ENCODE peak calls at places on chromosomes 12 and 14, in eight cellular contexts. K is testis, Z is spleen, A is right lobe of liver, G is A549, B is heart left ventricle, H is ovary, P is IMR-90. I is an unnamed sample.

GRCh38 chr14:99325016-99325415 is 53.0 kb upstream of the BCL11B start:
- DNase-seq in P (no peak), B (no peak), A (no peak), G (no peak), Z (no peak), K (no peak), H (no peak), I (no peak)

GRCh38 chr12:130744274-130744673 is 28.2 kb upstream of the RIMBP2 start:
- DNase-seq in P (no peak), H (no peak), G (no peak), B (no peak), A (peak), K (no peak), Z (no peak), I (no peak)

GRCh38 chr14:90453401-90453951 is 56.6 kb downstream of the CALM1 start:
- DNase-seq in B (no peak), K (peak), A (peak), Z (no peak), G (no peak), P (no peak), H (peak), I (no peak)

GRCh38 chr12:56119361-56119796 is 1.3 kb downstream of the ZC3H10 start:
- DNase-seq in A (peak), P (peak), K (peak), B (no peak), G (peak), H (peak), Z (no peak), I (peak)

GRCh38 chr12:68327896-68328295 is 4.3 kb downstream of the MDM1 start:
- DNase-seq in Z (no peak), K (no peak), H (no peak), B (no peak), P (no peak), G (no peak), A (no peak), I (no peak)

GRCh38 chr14:28987516-28987915 is 220.9 kb downstream of the FOXG1 start:
- DNase-seq in A (no peak), Z (no peak), P (peak), B (no peak), K (no peak), G (no peak), H (no peak), I (no peak)

GRCh38 chr12:19482036-19482435 is 42.7 kb downstream of the AEBP2 start:
- DNase-seq in P (no peak), A (no peak), Z (no peak), G (no peak), K (no peak), H (no peak), B (no peak), I (no peak)

GRCh38 chr12:29719381-29719780 is 64.4 kb downstream of the TMTC1 start:
- DNase-seq in B (no peak), K (no peak), H (no peak), A (no peak), Z (no peak), G (no peak), P (no peak), I (no peak)

GRCh38 chr12:87870061-87870460 is 159.1 kb downstream of the C12orf50 start:
- DNase-seq in B (no peak), P (peak), A (no peak), G (no peak), Z (no peak), H (no peak), K (no peak), I (no peak)

GRCh38 chr12:60120199-60120598 is 524.4 kb downstream of the SLC16A7 start:
- DNase-seq in H (no peak), G (no peak), P (no peak), B (no peak), Z (no peak), K (no peak), A (no peak), I (no peak)

GRCh38 chr12:15453613-15454012 is 131.3 kb downstream of the PTPRO start:
- DNase-seq in K (no peak), A (no peak), G (no peak), Z (no peak), P (no peak), B (no peak), H (no peak), I (no peak)

GRCh38 chr14:68622856-68623255 is 170.0 kb downstream of the ZFP36L1 start:
- DNase-seq in Z (no peak), K (no peak), H (no peak), G (no peak), P (no peak), B (no peak), A (no peak), I (no peak)

GRCh38 chr12:32558941-32559340 is 120.2 kb upstream of the DNM1L start:
- DNase-seq in Z (no peak), G (no peak), P (peak), K (no peak), H (no peak), A (no peak), B (no peak), I (no peak)

GRCh38 chr14:89160437-89160836 is 256.6 kb downstream of the FOXN3 start:
- DNase-seq in G (no peak), P (no peak), H (no peak), B (no peak), A (no peak), K (no peak), Z (no peak), I (no peak)

GRCh38 chr12:105931104-105931503 is 207.7 kb downstream of the NUAK1 start:
- DNase-seq in G (no peak), H (no peak), P (no peak), Z (no peak), K (no peak), B (no peak), A (no peak), I (no peak)

GRCh38 chr12:168763-169525 is 45.0 kb downstream of the SLC6A12 start:
- DNase-seq in Z (no peak), G (no peak), K (no peak), H (no peak), P (peak), B (no peak), A (no peak), I (no peak)

GRCh38 chr14:104001003-104001402 is 58.7 kb upstream of the RD3L start:
- DNase-seq in B (no peak), H (no peak), K (no peak), A (no peak), G (peak), Z (no peak), P (no peak), I (no peak)

DNA sequence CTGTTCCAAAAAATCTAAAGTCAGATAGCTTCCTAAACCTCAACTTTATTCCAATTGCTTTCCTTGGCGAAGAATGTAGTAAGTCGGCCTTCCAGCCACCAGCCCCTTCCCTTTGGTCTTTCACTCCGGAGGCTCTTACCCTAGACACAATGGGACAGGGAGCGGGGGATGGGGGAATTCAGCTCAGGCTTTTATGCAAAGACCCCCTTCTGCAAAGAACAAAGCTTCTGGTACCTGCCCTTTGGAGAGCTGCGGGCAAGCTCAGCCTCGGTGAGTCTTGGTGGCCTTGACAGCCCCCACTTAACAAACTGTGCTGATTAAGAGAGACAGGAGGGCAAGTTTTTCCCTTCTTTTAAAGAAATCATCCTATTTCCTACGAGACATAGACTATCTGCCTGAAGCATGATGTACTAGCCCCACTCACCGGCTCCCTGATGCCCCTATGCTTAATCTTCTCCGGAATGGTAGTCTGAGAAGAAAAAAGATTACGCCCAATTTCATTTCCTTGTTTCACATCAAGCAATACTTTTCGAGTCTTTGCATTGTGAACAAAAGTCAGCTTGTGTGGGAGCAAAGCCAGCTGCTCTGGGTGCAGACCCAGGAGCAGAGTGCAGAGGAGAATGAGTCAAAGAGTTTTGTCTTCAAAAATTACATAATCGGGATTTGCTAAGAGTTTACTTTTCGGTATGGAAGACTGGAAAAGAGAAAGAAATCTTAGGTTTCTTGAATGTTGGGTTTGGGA is 1.5 kb upstream of the NANOG start:
- DNase-seq in P (no peak), B (no peak), H (no peak), K (no peak), A (no peak), Z (no peak), G (no peak), I (no peak)
- H3K4me3 ChIP-seq in P (no peak), B (no peak), H (no peak), K (no peak), A (no peak), Z (no peak), G (no peak), I (no peak)

GRCh38 chr12:2359725-2360629 is 307.2 kb downstream of the CACNA1C start:
- DNase-seq in G (no peak), B (no peak), A (no peak), P (no peak), K (no peak), Z (no peak), H (no peak), I (no peak)
- H3K27ac ChIP-seq in G (no peak), B (peak), A (no peak), P (no peak), K (no peak), Z (no peak), H (no peak), I (no peak)

DNA sequence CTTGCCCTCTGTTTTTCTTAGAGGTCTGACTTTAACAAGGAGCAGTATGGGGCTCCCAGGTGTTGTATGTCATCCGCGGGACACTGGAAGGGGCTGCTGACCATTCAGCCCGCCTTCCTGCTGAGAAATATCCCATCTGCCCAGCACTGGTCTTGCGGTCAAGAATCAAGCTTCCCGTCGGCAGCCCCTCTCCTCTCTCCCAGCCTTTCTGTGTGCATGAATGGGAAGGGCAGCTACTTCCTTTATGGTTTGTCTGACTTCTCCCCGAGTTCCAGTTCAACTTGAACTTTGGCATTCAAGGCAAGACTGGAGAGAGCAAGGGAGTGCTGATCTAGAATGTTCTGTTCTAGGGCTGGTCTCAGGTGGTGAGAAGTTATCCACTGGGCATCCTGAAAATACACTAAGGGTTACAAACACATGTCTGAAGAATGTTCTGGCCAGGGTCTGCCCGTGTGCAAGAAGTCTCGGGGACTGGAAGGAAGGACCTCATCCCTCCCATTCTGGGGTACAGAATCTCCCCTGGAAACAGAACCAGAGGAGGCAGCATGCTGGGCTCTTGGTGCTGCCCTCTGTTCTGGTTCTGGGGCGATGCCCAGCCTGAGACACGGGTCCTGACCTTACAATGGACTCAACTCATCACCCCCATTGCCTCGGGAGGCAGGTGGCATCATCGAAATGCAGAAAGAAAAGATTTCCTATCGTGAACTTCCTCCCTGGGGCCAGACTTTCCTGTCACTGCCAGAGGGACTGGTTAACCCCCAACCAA is 51.7 kb downstream of the PSMA6 start:
- DNase-seq in A (peak), H (no peak), Z (no peak), K (no peak), B (no peak), P (no peak), G (no peak), I (peak)
- TF ChIP-seq POLR2A in A (no peak), H (no peak), Z (no peak), K (no peak), B (no peak), P (no peak), G (no peak), I (no peak)

GRCh38 chr12:1881936-1882335 is 36.5 kb downstream of the CACNA2D4 start:
- DNase-seq in H (no peak), P (no peak), A (no peak), B (no peak), G (no peak), Z (no peak), K (no peak), I (no peak)

GRCh38 chr12:1883513-1883912 is 34.9 kb downstream of the CACNA2D4 start:
- DNase-seq in B (no peak), A (peak), G (no peak), H (no peak), P (no peak), Z (no peak), K (no peak), I (no peak)

GRCh38 chr12:1881301-1881700 is 37.2 kb downstream of the CACNA2D4 start:
- DNase-seq in G (no peak), P (no peak), K (no peak), Z (no peak), H (no peak), A (peak), B (no peak), I (no peak)

GRCh38 chr12:1882850-1883470 is 35.5 kb downstream of the CACNA2D4 start:
- DNase-seq in H (no peak), G (no peak), K (no peak), B (no peak), P (no peak), Z (no peak), A (peak), I (no peak)

GRCh38 chr12:1882405-1882804 is 36.0 kb downstream of the CACNA2D4 start:
- DNase-seq in Z (no peak), G (no peak), B (no peak), K (no peak), A (no peak), H (no peak), P (no peak), I (no peak)
- H3K4me3 ChIP-seq in Z (no peak), G (no peak), B (no peak), K (no peak), A (no peak), H (no peak), P (no peak), I (no peak)

DNA sequence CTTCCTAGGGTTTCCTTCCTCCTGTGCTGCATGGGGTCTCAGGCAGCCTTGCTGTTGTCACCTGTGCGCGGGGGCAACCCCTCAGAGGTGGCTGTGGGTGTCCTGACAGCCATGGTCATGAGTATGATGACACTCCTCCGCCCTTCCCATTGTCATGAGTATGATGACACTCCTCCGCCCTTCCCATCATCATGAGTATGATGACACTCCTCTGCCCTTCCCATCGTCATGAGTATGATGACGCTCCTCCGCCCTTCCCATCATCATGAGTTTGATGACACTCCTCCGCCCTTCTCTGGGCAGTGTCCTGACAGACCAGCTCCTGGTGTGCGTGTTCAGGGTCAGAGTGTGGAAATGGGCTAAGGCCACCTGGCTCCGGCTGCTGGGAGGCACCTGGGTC is 39.9 kb downstream of the FBRSL1 start:
- DNase-seq in P (no peak), B (no peak), K (no peak), H (no peak), A (no peak), Z (no peak), G (no peak), I (no peak)
- H3K27ac ChIP-seq in P (no peak), B (no peak), K (no peak), H (no peak), A (no peak), Z (no peak), G (no peak), I (no peak)

GRCh38 chr12:108560752-108561719 is at the start of gene SART3:
- DNase-seq in G (peak), P (peak), H (peak), A (peak), B (peak), Z (peak), K (peak), I (peak)
- TF ChIP-seq POLR2A in G (peak), P (peak), H (peak), A (peak), B (no peak), Z (peak), K (no peak), I (peak)

I was measured in Peyer's patch.